ENCODE peak calls at places on chromosomes 2 and 18, in nine cellular contexts. C is NB4, D is PC-3, E is stomach, I is cardiac fibroblast, K is heart left ventricle, L is epithelial cell of esophagus, J is brain microvascular endothelial cell, R is AG04450. Q is an unnamed sample.
A peak's percentile ranks its signal among the peaks of the same experiment; 100 is the strongest.

GRCh38 chr18:25279961-25280360 is 72.0 kb downstream of the ZNF521 start:
- DNase-seq in J (no peak), K (no peak), L (no peak), I (no peak), C (no peak), E (no peak), R (no peak), D (no peak), Q (no peak)

GRCh38 chr18:26208901-26209445 is 17.3 kb upstream of the TAF4B start:
- DNase-seq in I (no peak), K (no peak), C (no peak), R (no peak), E (no peak), J (no peak), D (no peak), L (no peak), Q (no peak)

GRCh38 chr18:23071285-23071684 is 64.0 kb upstream of the CABLES1 start:
- DNase-seq in J (no peak), D (no peak), E (peak; percentile 50), K (peak; percentile 39), L (no peak), C (peak; percentile 97), I (no peak), R (no peak), Q (peak; percentile 22)

GRCh38 chr18:36212301-36212977 is 25.1 kb downstream of the MOCOS start:
- DNase-seq in C (no peak), I (peak; percentile 9), L (no peak), K (no peak), R (no peak), D (no peak), J (no peak), E (no peak), Q (peak; percentile 30)

GRCh38 chr2:228767196-228767595 is 503.9 kb downstream of the PID1 start:
- DNase-seq in K (no peak), E (no peak), J (peak; percentile 75), I (peak; percentile 67), D (no peak), C (no peak), L (peak; percentile 7), R (no peak), Q (peak; percentile 66)

GRCh38 chr18:74529811-74530583 is 4.3 kb upstream of the CNDP1 start:
- DNase-seq in C (no peak), K (no peak), L (no peak), I (no peak), J (no peak), E (peak; percentile 22), D (no peak), R (no peak), Q (no peak)

GRCh38 chr2:108396845-108397244 is 19.1 kb downstream of the SULT1C4 start:
- DNase-seq in K (no peak), E (no peak), J (peak; percentile 23), D (peak; percentile 67), I (peak; percentile 67), C (peak; percentile 30), R (no peak), L (peak; percentile 38), Q (peak; percentile 52)

GRCh38 chr2:119449526-119449925 is 17.9 kb downstream of the TMEM37 start:
- DNase-seq in L (no peak), D (no peak), R (no peak), E (no peak), K (no peak), I (no peak), J (no peak), C (no peak), Q (no peak)

GRCh38 chr2:168084267-168084781 is 163.1 kb downstream of the STK39 start:
- DNase-seq in R (no peak), C (no peak), K (no peak), I (no peak), J (no peak), L (peak; percentile 9), E (no peak), D (no peak), Q (no peak)

GRCh38 chr18:42545825-42546224 is 569.7 kb downstream of the RIT2 start:
- DNase-seq in C (peak; percentile 2), J (peak; percentile 79), D (peak; percentile 52), I (peak; percentile 92), L (peak; percentile 81), R (no peak), E (no peak), K (no peak), Q (peak; percentile 74)

GRCh38 chr2:102186676-102187190 is at the start of gene IL1RL2:
- DNase-seq in I (no peak), D (no peak), E (peak; percentile 57), J (no peak), C (no peak), R (no peak), K (no peak), L (peak; percentile 75), Q (no peak)

GRCh38 chr2:215760526-215760925 is 252.8 kb downstream of the MREG start:
- DNase-seq in L (peak; percentile 43), R (no peak), K (no peak), J (no peak), E (no peak), I (peak; percentile 51), D (peak; percentile 9), C (no peak), Q (no peak)

GRCh38 chr2:160940271-160940670 is 220.0 kb upstream of the TANK start:
- DNase-seq in I (peak; percentile 62), J (no peak), R (no peak), D (no peak), E (no peak), K (no peak), L (peak; percentile 30), C (peak; percentile 6), Q (peak; percentile 49)

GRCh38 chr18:33578371-33579146 is 540 bp downstream of the ASXL3 start:
- DNase-seq in D (no peak), C (no peak), L (no peak), J (no peak), R (no peak), I (no peak), E (peak; percentile 49), K (peak; percentile 45), Q (no peak)

GRCh38 chr2:120684691-120685402 is 50.8 kb upstream of the GLI2 start:
- DNase-seq in D (peak; percentile 56), C (no peak), R (no peak), I (peak; percentile 54), K (no peak), L (no peak), J (no peak), E (no peak), Q (peak; percentile 72)

GRCh38 chr2:9757430-9758287 is 85.6 kb upstream of the TAF1B start:
- DNase-seq in I (no peak), L (peak; percentile 51), R (no peak), K (peak; percentile 79), D (no peak), E (no peak), C (no peak), J (no peak), Q (no peak)

GRCh38 chr18:79902075-79902474 is 49.4 kb downstream of the SLC66A2 start:
- DNase-seq in I (no peak), C (no peak), L (no peak), D (no peak), J (no peak), E (no peak), K (peak; percentile 17), R (no peak), Q (no peak)

GRCh38 chr2:113309655-113310387 is 31.1 kb upstream of the PAX8 start:
- DNase-seq in D (no peak), J (no peak), K (no peak), L (peak; percentile 86), C (peak; percentile 38), I (peak; percentile 18), R (no peak), E (no peak), Q (peak; percentile 19)
- TF ChIP-seq CTCF in D (no peak), J (no peak), K (no peak), L (no peak), C (no peak), I (no peak), R (no peak), E (no peak), Q (no peak)

GRCh38 chr18:69894467-69894866 is 53.2 kb downstream of the CD226 start:
- DNase-seq in D (no peak), E (no peak), L (no peak), C (no peak), I (no peak), R (no peak), K (no peak), J (no peak), Q (no peak)

GRCh38 chr18:69900941-69901340 is 46.7 kb downstream of the CD226 start:
- DNase-seq in I (no peak), C (no peak), K (no peak), D (no peak), L (no peak), J (no peak), R (no peak), E (no peak), Q (no peak)

GRCh38 chr18:69897397-69898108 is 50.1 kb downstream of the CD226 start:
- DNase-seq in K (no peak), J (no peak), L (no peak), I (no peak), D (no peak), R (no peak), E (no peak), C (peak; percentile 43), Q (no peak)

GRCh38 chr18:69895081-69896047 is 52.3 kb downstream of the CD226 start:
- DNase-seq in I (no peak), D (no peak), E (no peak), R (no peak), C (no peak), J (no peak), K (no peak), L (no peak), Q (no peak)

DNA sequence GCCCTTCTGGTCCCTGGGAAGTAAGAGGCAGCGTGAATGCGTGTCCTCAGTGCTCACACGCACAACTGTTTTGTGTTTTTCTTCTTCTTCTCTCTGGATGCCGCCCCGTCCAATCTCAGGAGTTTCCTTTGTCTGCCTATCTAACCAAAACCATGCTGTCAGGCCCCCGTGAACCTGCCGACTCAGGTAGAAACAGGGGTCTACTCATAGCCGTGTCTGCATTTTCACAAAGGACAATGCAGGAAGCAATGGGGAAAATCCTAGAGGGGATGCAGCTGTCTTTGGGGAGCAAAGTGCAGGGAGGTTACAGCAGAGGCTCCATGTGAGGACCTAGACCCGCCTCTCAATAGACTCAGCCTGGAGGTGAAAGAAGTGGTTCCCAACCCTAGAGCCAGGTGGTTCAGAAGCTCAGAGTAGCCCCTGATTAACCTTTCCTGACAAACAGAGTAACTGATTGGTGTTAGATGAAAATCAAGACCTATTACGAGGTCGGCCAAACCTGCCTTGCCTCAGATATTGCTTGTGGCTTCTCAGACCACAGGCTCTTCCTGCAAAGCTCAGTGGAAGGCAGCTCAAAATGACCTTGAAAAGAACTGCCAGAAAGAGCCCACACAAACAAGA is 49.3 kb downstream of the CD226 start:
- DNase-seq in I (no peak), J (no peak), D (no peak), K (no peak), L (no peak), R (no peak), C (peak; percentile 48), E (no peak), Q (no peak)
- H3K4me3 ChIP-seq in I (no peak overlapping the region), J (no peak overlapping the region), D (no peak overlapping the region), K (no peak overlapping the region), L (no peak overlapping the region), R (no peak overlapping the region), C (no peak overlapping the region), E (no peak overlapping the region), Q (no peak overlapping the region)

GRCh38 chr2:26033769-26034596 is at the start of gene RAB10:
- DNase-seq in I (peak; percentile 99), R (peak; percentile 98), D (peak; percentile 99), E (peak; percentile 100), K (peak; percentile 99), C (peak; percentile 100), L (peak; percentile 99), J (peak; percentile 98), Q (peak; percentile 98)
- TF ChIP-seq CTCF in I (no peak), R (no peak), D (no peak), E (no peak), K (no peak), C (no peak), L (no peak), J (no peak), Q (no peak)

GRCh38 chr18:75916641-75916982 is 489.1 kb upstream of the SMIM21 start:
- DNase-seq in K (no peak), J (no peak), R (no peak), D (no peak), L (no peak), E (no peak), I (no peak), C (no peak), Q (no peak)
- H3K4me3 ChIP-seq in K (peak overlapping the region; percentile 18), J (peak overlapping the region; percentile 44), R (no peak overlapping the region), D (no peak overlapping the region), L (no peak overlapping the region), E (peak overlapping the region; percentile 44), I (no peak overlapping the region), C (no peak overlapping the region), Q (no peak overlapping the region)

Q was measured in fibroblast of mammary gland.